ENCODE peak calls at places on chromosomes 11 and 22, in seven cellular contexts. E is stimulated activated CD4-positive, alpha-beta T cell treated with anti-CD3 and anti-CD28 coated beads, Interleukin-4, amount 100 ng/mL, for 48 hours; R is central memory CD4-positive, alpha-beta T cell; M is body of pancreas; P is AG04450; I is GM12891; G is amniotic stem cell. C is an unnamed sample.
A peak's percentile ranks its signal among the peaks of the same experiment; 100 is the strongest.

GRCh38 chr22:48318575-48319320 is 1508.9 kb downstream of the BRD1 start:
- DNase-seq in M (no peak), E (no peak), R (no peak), P (no peak), I (no peak), G (no peak), C (no peak)

GRCh38 chr11:10414659-10415058 is 40.4 kb upstream of the AMPD3 start:
- DNase-seq in M (peak; percentile 67), G (no peak), R (no peak), E (no peak), P (no peak), I (no peak), C (peak; percentile 50)

GRCh38 chr11:81070948-81071347 is 1630.1 kb upstream of the TENM4 start:
- DNase-seq in R (no peak), I (peak; percentile 4), M (no peak), P (no peak), G (no peak), E (no peak), C (no peak)

GRCh38 chr11:62439785-62440602 is 21.2 kb downstream of the SCGB1A1 start:
- DNase-seq in G (no peak), E (no peak), M (peak; percentile 25), P (no peak), R (no peak), I (no peak), C (no peak)

GRCh38 chr11:61528114-61528513 is 19.6 kb downstream of the LRRC10B start:
- DNase-seq in I (no peak), E (no peak), R (no peak), M (no peak), P (no peak), G (no peak), C (no peak)

GRCh38 chr11:44992181-44992582 is 41.5 kb upstream of the TP53I11 start:
- DNase-seq in P (no peak), E (no peak), M (peak; percentile 92), G (no peak), I (no peak), R (no peak), C (peak; percentile 35)

GRCh38 chr11:72553748-72554147 is 119.4 kb upstream of the CLPB start:
- DNase-seq in I (no peak), R (peak; percentile 9), P (no peak), M (peak; percentile 34), E (no peak), G (no peak), C (no peak)

GRCh38 chr11:64745523-64746328 is 1.8 kb upstream of the RASGRP2 start:
- DNase-seq in R (peak; percentile 84), E (no peak), G (no peak), P (no peak), I (peak; percentile 82), M (peak; percentile 71), C (peak; percentile 75)

GRCh38 chr11:132911186-132911585 is 621.1 kb downstream of the OPCML start:
- DNase-seq in E (no peak), P (peak; percentile 4), R (no peak), G (no peak), I (no peak), M (peak; percentile 8), C (peak; percentile 29)

GRCh38 chr11:9459573-9460321 is 1.1 kb upstream of the ZNF143 start:
- DNase-seq in E (peak; percentile 11), I (no peak), P (peak; percentile 7), M (peak; percentile 12), R (peak; percentile 28), G (no peak), C (peak; percentile 27)

GRCh38 chr11:64844330-64845124 is at the start of gene CDC42BPG:
- DNase-seq in P (no peak), I (peak; percentile 91), G (no peak), R (peak; percentile 71), M (peak; percentile 92), E (peak; percentile 63), C (no peak)

GRCh38 chr11:69531717-69532088 is 50.2 kb downstream of the LINC01488 start:
- DNase-seq in G (no peak), R (no peak), I (no peak), E (no peak), M (no peak), P (no peak), C (no peak)

GRCh38 chr11:17407575-17407974 is 19.1 kb upstream of the KCNJ11 start:
- DNase-seq in R (no peak), P (no peak), E (no peak), I (no peak), G (no peak), M (no peak), C (no peak)

GRCh38 chr11:124793466-124794278 is 6.5 kb downstream of the MSANTD2 start:
- DNase-seq in R (peak; percentile 25), P (no peak), M (peak; percentile 51), G (no peak), E (no peak), I (no peak), C (peak; percentile 21)

GRCh38 chr11:120565436-120566155 is 54.0 kb downstream of the GRIK4 start:
- DNase-seq in G (no peak), R (no peak), M (no peak), E (no peak), P (no peak), I (no peak), C (no peak)

GRCh38 chr11:61160487-61161189 is 588 bp downstream of the VPS37C start:
- DNase-seq in P (no peak), G (no peak), M (no peak), R (peak; percentile 4), E (no peak), I (no peak), C (no peak)

GRCh38 chr22:27045103-27045940 is 387.9 kb downstream of the MIAT start:
- DNase-seq in G (no peak), M (peak; percentile 13), I (no peak), R (no peak), P (no peak), E (no peak), C (no peak)

GRCh38 chr22:18060646-18061620 is 16.9 kb upstream of the PEX26 start:
- DNase-seq in E (no peak), I (no peak), R (no peak), G (no peak), P (no peak), M (peak; percentile 37), C (no peak)

GRCh38 chr11:124873980-124874379 is 8.7 kb downstream of the ROBO3 start:
- DNase-seq in I (no peak), E (no peak), G (no peak), R (no peak), P (no peak), M (no peak), C (no peak)

GRCh38 chr11:121418625-121419114 is 33.4 kb upstream of the SORL1 start:
- DNase-seq in R (peak; percentile 81), M (peak; percentile 67), G (no peak), P (no peak), I (no peak), E (no peak), C (no peak)

GRCh38 chr22:43220625-43221380 is 33.9 kb upstream of the TTLL12 start:
- DNase-seq in I (no peak), G (no peak), R (no peak), E (no peak), M (no peak), P (no peak), C (no peak)

GRCh38 chr11:2653930-2654739 is 45.7 kb downstream of the KCNQ1OT1 start:
- DNase-seq in G (no peak), I (no peak), P (no peak), E (no peak), M (no peak), R (no peak), C (peak; percentile 14)

GRCh38 chr11:353315-353857 is 15.9 kb upstream of the B4GALNT4 start:
- DNase-seq in R (no peak), I (no peak), E (no peak), P (peak; percentile 63), M (peak; percentile 89), G (peak; percentile 67), C (peak; percentile 80)

GRCh38 chr11:118175031-118175531 is 1.4 kb downstream of the SCN2B start:
- DNase-seq in R (no peak), I (no peak), P (no peak), G (no peak), E (no peak), M (no peak), C (no peak)

GRCh38 chr22:35997438-35997837 is 31.2 kb downstream of the RBFOX2 start:
- DNase-seq in I (no peak), E (no peak), P (no peak), R (no peak), G (no peak), M (no peak), C (no peak)

GRCh38 chr11:76637491-76638266 is 32.9 kb downstream of the LRRC32 start:
- DNase-seq in G (no peak), I (no peak), R (no peak), E (no peak), P (no peak), M (peak; percentile 38), C (peak; percentile 67)

GRCh38 chr11:66509131-66509561 is 1.3 kb upstream of the BBS1 start:
- DNase-seq in M (no peak), I (no peak), E (no peak), R (no peak), P (no peak), G (no peak), C (no peak)

GRCh38 chr11:43954241-43954640 is 11.8 kb downstream of the C11orf96 start:
- DNase-seq in M (no peak), P (no peak), G (no peak), E (no peak), I (no peak), R (no peak), C (no peak)

GRCh38 chr11:20631525-20632168 is 32.2 kb downstream of the SLC6A5 start:
- DNase-seq in I (no peak), R (no peak), E (no peak), M (no peak), P (no peak), G (no peak), C (no peak)

GRCh38 chr22:20927940-20928572 is 10.8 kb downstream of the CRKL start:
- DNase-seq in M (no peak), I (no peak), P (no peak), G (no peak), R (no peak), E (no peak), C (no peak)

GRCh38 chr11:31770011-31770410 is 41.1 kb downstream of the PAX6 start:
- DNase-seq in G (no peak), R (no peak), I (no peak), P (no peak), E (no peak), M (no peak), C (no peak)

C was measured in adrenal gland.